ENCODE peak calls at places on chromosomes 12 and 14, in seven cellular contexts. R is SK-N-SH, W is K562, G is GM12892, P is GM12878, U is HepG2, Q is H1. V is an unnamed sample.
A peak's percentile ranks its signal among the peaks of the same experiment; 100 is the strongest.

GRCh38 chr14:24634158-24634557 is at the start of gene GZMB:
- DNase-seq in R (no peak), W (no peak), G (no peak), P (no peak), U (no peak), Q (no peak), V (no peak)

GRCh38 chr14:91883770-91884169 is 16.4 kb upstream of the TC2N start:
- DNase-seq in R (no peak), W (no peak), G (no peak), P (no peak), U (no peak), Q (no peak), V (no peak)

GRCh38 chr12:13071305-13072280 is 27.4 kb downstream of the FAM234B start:
- DNase-seq in R (no peak), W (peak; percentile 11), G (no peak), P (no peak), U (no peak), Q (no peak), V (no peak)

GRCh38 chr14:75298187-75298985 is 19.8 kb downstream of the FOS start:
- DNase-seq in R (no peak), W (no peak), G (no peak), P (no peak), U (no peak), Q (no peak), V (no peak)

GRCh38 chr12:188910-189621 is 24.9 kb downstream of the SLC6A12 start:
- DNase-seq in R (peak; percentile 96), W (peak; percentile 80), G (peak; percentile 48), P (no peak), U (no peak), Q (no peak), V (peak; percentile 81)

GRCh38 chr14:34098045-34098984 is 147.4 kb upstream of the EGLN3 start:
- DNase-seq in R (peak; percentile 70), W (peak; percentile 43), G (no peak), P (peak; percentile 36), U (peak; percentile 68), Q (no peak), V (peak; percentile 22)

GRCh38 chr12:96719671-96720362 is 187.2 kb upstream of the NEDD1 start:
- DNase-seq in R (no peak), W (no peak), G (peak; percentile 10), P (peak; percentile 54), U (no peak), Q (no peak), V (peak; percentile 26)

GRCh38 chr12:5514545-5514944 is 82.6 kb downstream of the NTF3 start:
- DNase-seq in R (no peak), W (no peak), G (no peak), P (no peak), U (no peak), Q (no peak), V (no peak)

GRCh38 chr12:96146747-96147146 is 47.4 kb upstream of the ELK3 start:
- DNase-seq in R (no peak), W (no peak), G (no peak), P (no peak), U (no peak), Q (no peak), V (no peak)

GRCh38 chr14:100417466-100417865 is 94.3 kb downstream of the SLC25A47 start:
- DNase-seq in R (peak; percentile 85), W (peak; percentile 73), G (no peak), P (no peak), U (peak; percentile 55), Q (peak; percentile 58), V (no peak)

GRCh38 chr14:104262515-104263514 is 124.4 kb downstream of the KIF26A start:
- DNase-seq in R (no peak), W (no peak), G (no peak), P (no peak), U (no peak), Q (no peak), V (no peak)

GRCh38 chr12:52331039-52331438 is 9.8 kb upstream of the KRT83 start:
- DNase-seq in R (no peak), W (no peak), G (no peak), P (no peak), U (no peak), Q (no peak), V (no peak)

GRCh38 chr12:12563529-12563928 is 866 bp upstream of the DUSP16 start:
- DNase-seq in R (no peak), W (no peak), G (no peak), P (no peak), U (no peak), Q (no peak), V (no peak)

GRCh38 chr12:26317942-26318565 is 122.7 kb downstream of the SSPN start:
- DNase-seq in R (no peak), W (no peak), G (no peak), P (no peak), U (no peak), Q (no peak), V (no peak)

GRCh38 chr12:16037533-16037932 is 126.4 kb downstream of the DERA start:
- DNase-seq in R (no peak), W (no peak), G (no peak), P (no peak), U (peak; percentile 4), Q (no peak), V (no peak)

GRCh38 chr12:45730842-45731336 is 1.4 kb downstream of the ARID2 start:
- DNase-seq in R (no peak), W (no peak), G (no peak), P (no peak), U (peak; percentile 60), Q (no peak), V (no peak)

GRCh38 chr12:91786490-91787272 is 359.0 kb downstream of the BTG1 start:
- DNase-seq in R (no peak), W (no peak), G (no peak), P (no peak), U (no peak), Q (no peak), V (no peak)

GRCh38 chr12:2354151-2354991 is 301.6 kb downstream of the CACNA1C start:
- DNase-seq in R (no peak), W (no peak), G (no peak), P (no peak), U (no peak), Q (no peak), V (no peak)

GRCh38 chr14:76330411-76331327 is 45.3 kb upstream of the ESRRB start:
- DNase-seq in R (no peak), W (no peak), G (no peak), P (no peak), U (no peak), Q (no peak), V (no peak)

DNA sequence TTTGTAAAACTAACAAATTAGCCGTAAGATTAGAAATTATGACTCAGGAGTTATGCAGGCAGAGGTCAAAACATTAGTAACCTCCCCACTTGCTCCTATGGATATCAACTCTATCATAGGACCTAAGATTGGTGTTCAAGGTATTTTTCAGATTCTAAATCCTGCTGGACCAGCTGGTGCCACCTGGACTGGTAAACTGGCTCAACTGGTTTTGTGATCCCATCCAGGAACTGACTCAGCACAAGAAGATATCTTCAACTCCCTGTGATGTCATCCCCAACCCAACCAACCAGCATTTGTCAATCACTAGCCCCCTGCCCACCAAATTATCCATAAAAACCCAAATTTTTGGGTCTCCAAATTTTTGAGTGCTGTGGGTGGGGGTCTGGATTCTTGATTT is 98.1 kb upstream of the OR4E1 start:
- DNase-seq in R (no peak), W (no peak), G (no peak), P (no peak), U (no peak), Q (no peak), V (no peak)
- TF ChIP-seq TAF1 in R (no peak), W (no peak), G (no peak), P (no peak), U (no peak), Q (no peak), V (no peak)

GRCh38 chr12:56086096-56086495 is 6.1 kb downstream of the ERBB3 start:
- DNase-seq in R (no peak), W (peak; percentile 8), G (no peak), P (no peak), U (no peak), Q (no peak), V (no peak)

GRCh38 chr12:56084958-56085543 is 5.1 kb downstream of the ERBB3 start:
- DNase-seq in R (no peak), W (peak; percentile 80), G (no peak), P (no peak), U (no peak), Q (no peak), V (no peak)

GRCh38 chr12:56082967-56083366 is 3.0 kb downstream of the ERBB3 start:
- DNase-seq in R (no peak), W (peak; percentile 50), G (no peak), P (no peak), U (peak; percentile 48), Q (no peak), V (no peak)

GRCh38 chr12:56086608-56087007 is 6.6 kb downstream of the ERBB3 start:
- DNase-seq in R (no peak), W (peak; percentile 5), G (no peak), P (no peak), U (no peak), Q (no peak), V (no peak)

GRCh38 chr12:56087220-56087619 is 7.3 kb downstream of the ERBB3 start:
- DNase-seq in R (no peak), W (peak; percentile 6), G (no peak), P (no peak), U (no peak), Q (no peak), V (no peak)
- TF ChIP-seq TAF1 in R (no peak), W (no peak), G (no peak), P (no peak), U (no peak), Q (no peak), V (no peak)

DNA sequence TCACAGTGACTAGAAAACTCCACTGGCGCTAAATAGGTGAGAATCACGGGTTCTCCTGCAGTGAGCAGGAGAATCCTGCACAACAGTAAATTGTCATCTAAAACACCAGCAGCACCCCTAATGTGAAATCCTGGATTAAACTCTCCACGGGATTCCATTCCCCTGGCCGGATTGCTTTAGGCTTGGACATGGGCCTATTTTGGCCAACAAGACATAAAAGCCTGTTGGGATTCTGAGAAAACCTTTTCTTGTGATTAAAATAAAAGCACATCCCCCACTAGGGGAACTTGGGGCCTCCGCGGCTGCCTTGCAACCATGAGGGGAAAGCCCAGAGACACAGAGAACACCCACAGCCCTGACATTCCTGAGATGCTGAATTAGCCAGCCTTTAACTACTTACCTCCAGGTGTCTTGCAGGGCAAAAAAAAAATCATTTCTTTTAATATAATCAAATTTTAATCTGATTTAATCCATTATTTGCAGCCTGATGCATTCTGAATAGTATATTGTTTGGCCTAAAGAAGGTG is 21.0 kb upstream of the TSPAN11 start:
- DNase-seq in R (no peak), W (no peak), G (no peak), P (no peak), U (no peak), Q (no peak), V (no peak)
- TF ChIP-seq TAF1 in R (no peak), W (no peak), G (no peak), P (no peak), U (no peak), Q (no peak), V (no peak)

DNA sequence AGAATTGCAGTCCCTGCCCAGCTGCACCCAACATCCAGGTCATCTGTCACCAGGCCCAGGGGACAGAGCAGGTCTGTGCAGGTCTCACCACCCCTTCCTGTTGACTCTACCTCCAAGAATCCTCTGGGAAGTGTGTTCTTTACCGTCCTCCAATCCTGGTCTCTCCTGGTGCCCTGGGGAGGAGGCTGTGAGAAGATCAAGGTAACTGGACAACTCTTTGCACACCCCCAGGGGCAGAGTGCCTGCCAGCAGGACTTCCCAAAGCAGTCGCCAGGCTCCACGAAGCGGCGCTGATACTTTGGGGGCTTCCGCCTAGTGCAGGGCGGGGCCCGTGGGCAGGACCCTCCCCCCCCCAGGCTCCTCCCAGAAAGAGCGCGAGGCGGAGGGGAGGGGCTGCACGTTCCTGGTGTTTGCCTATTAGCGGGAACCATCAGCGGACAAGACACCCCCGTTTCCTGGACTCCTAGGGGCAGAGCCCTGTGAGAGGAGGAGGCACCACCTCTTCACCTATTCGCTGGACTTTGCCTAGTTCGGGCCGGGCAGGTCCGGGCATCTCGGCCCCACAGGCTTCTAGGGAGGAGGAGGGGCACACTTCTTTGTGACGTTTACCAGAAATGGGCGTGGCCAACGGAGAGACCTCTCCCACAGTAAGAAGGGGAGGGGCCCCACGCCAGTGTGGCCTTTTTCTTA is 918.0 kb downstream of the AACS start:
- DNase-seq in R (peak; percentile 77), W (peak; percentile 11), G (no peak), P (no peak), U (peak; percentile 61), Q (peak; percentile 85), V (no peak)
- TF ChIP-seq TAF1 in R (no peak), W (no peak), G (no peak), P (no peak), U (peak; percentile 50), Q (peak; percentile 63), V (no peak)